ENCODE peak calls at places on chromosomes 3 and 15, in five cellular contexts. W is K562, Y is H1, X is GM12878, R is HepG2. F is an unnamed sample.

GRCh38 chr3:18649666-18650363 is 224.7 kb upstream of the SATB1 start:
- DNase-seq in Y (no peak), X (peak), R (no peak), W (no peak), F (no peak)

GRCh38 chr3:89434621-89435380 is 327.4 kb downstream of the EPHA3 start:
- DNase-seq in Y (no peak), R (no peak), X (no peak), W (no peak), F (no peak)

GRCh38 chr3:65604863-65605526 is 433.7 kb downstream of the MAGI1 start:
- DNase-seq in R (no peak), W (peak), X (no peak), Y (no peak), F (no peak)

GRCh38 chr3:63874769-63875168 is 11.1 kb downstream of the ATXN7 start:
- DNase-seq in R (peak), X (no peak), Y (no peak), W (no peak), F (no peak)

GRCh38 chr3:195883801-195884200 is 24.6 kb downstream of the TNK2 start:
- DNase-seq in Y (no peak), R (no peak), W (no peak), X (no peak), F (no peak)

GRCh38 chr15:73852507-73852906 is 20.9 kb upstream of the TBC1D21 start:
- DNase-seq in X (no peak), W (no peak), R (no peak), Y (no peak), F (no peak)

GRCh38 chr15:59300618-59301139 is 72.0 kb downstream of the MYO1E start:
- DNase-seq in X (no peak), W (no peak), Y (no peak), R (no peak), F (peak)

GRCh38 chr15:71294636-71295241 is 179.5 kb downstream of the THSD4 start:
- DNase-seq in R (no peak), X (no peak), W (no peak), Y (no peak), F (peak)

GRCh38 chr3:33807190-33807589 is 8.8 kb downstream of the PDCD6IP start:
- DNase-seq in Y (no peak), X (no peak), R (no peak), W (no peak), F (no peak)

GRCh38 chr3:42705039-42705767 is 2.6 kb upstream of the HHATL start:
- DNase-seq in W (no peak), X (no peak), Y (peak), R (no peak), F (no peak)

GRCh38 chr3:101941253-101942039 is 92.1 kb downstream of the NFKBIZ start:
- DNase-seq in X (no peak), Y (no peak), W (no peak), R (no peak), F (no peak)

GRCh38 chr3:146131616-146132410 is 29.2 kb downstream of the PLOD2 start:
- DNase-seq in X (no peak), R (peak), W (no peak), Y (no peak), F (peak)

GRCh38 chr3:69510481-69511031 is 124.7 kb upstream of the FRMD4B start:
- DNase-seq in R (no peak), Y (no peak), X (no peak), W (no peak), F (no peak)

GRCh38 chr3:151391715-151392114 is 7.2 kb upstream of the P2RY12 start:
- DNase-seq in R (no peak), Y (no peak), X (no peak), W (no peak), F (no peak)

GRCh38 chr3:147662705-147663104 is 253.5 kb downstream of the ZIC1 start:
- DNase-seq in W (no peak), X (no peak), Y (no peak), R (no peak), F (no peak)

GRCh38 chr15:65083262-65083701 is 6.7 kb downstream of the KBTBD13 start:
- DNase-seq in R (no peak), X (no peak), W (peak), Y (no peak), F (no peak)

GRCh38 chr3:134618473-134618860 is 32.4 kb downstream of the KY start:
- DNase-seq in R (no peak), X (no peak), Y (peak), W (no peak), F (no peak)

GRCh38 chr3:184355261-184356012 is 6.0 kb downstream of the CLCN2 start:
- DNase-seq in Y (no peak), R (no peak), X (no peak), W (no peak), F (no peak)

GRCh38 chr15:70867911-70868467 is 14.0 kb upstream of the LARP6 start:
- DNase-seq in X (no peak), R (no peak), Y (no peak), W (no peak), F (no peak)

GRCh38 chr15:65008989-65009388 is 19.3 kb upstream of the SPG21 start:
- DNase-seq in Y (no peak), W (peak), R (no peak), X (no peak), F (no peak)

GRCh38 chr3:46271910-46272309 is 29.6 kb downstream of the CCR3 start:
- DNase-seq in W (no peak), R (no peak), Y (no peak), X (no peak), F (no peak)

GRCh38 chr3:127678611-127679533 is 6.1 kb downstream of the ABTB1 start:
- DNase-seq in R (no peak), W (no peak), X (no peak), Y (peak), F (no peak)

GRCh38 chr3:34408088-34408487 is 609.7 kb downstream of the PDCD6IP start:
- DNase-seq in X (peak), R (no peak), Y (no peak), W (no peak), F (no peak)

GRCh38 chr3:100252006-100252405 is 8.8 kb upstream of the TBC1D23 start:
- DNase-seq in Y (no peak), W (no peak), X (no peak), R (no peak), F (no peak)

GRCh38 chr15:87829651-87830050 is 426.9 kb downstream of the NTRK3 start:
- DNase-seq in R (no peak), W (no peak), Y (no peak), X (no peak), F (no peak)

GRCh38 chr3:107704477-107704876 is 181.7 kb downstream of the BBX start:
- DNase-seq in R (no peak), Y (no peak), X (no peak), W (no peak), F (no peak)

GRCh38 chr3:186496635-186497034 is 47.5 kb downstream of the CRYGS start:
- DNase-seq in X (no peak), R (no peak), Y (peak), W (no peak), F (no peak)

GRCh38 chr3:107128942-107129341 is 248.3 kb upstream of the CCDC54 start:
- DNase-seq in Y (no peak), W (no peak), R (no peak), X (no peak), F (no peak)

GRCh38 chr3:10528046-10528445 is 22.7 kb upstream of the ATP2B2 start:
- DNase-seq in W (no peak), Y (no peak), X (no peak), R (no peak), F (no peak)

GRCh38 chr3:184872200-184872599 is 60.2 kb downstream of the VPS8 start:
- DNase-seq in W (no peak), R (no peak), X (no peak), Y (no peak), F (no peak)

GRCh38 chr3:114627760-114628159 is 333.9 kb downstream of the TIGIT start:
- DNase-seq in W (no peak), X (no peak), R (no peak), Y (no peak), F (no peak)

GRCh38 chr15:66294932-66295235 is 1.5 kb downstream of the DIS3L start:
- DNase-seq in W (peak), Y (no peak), R (no peak), X (no peak), F (no peak)

GRCh38 chr3:43894176-43895049 is 203.7 kb downstream of the ABHD5 start:
- DNase-seq in W (peak), X (no peak), R (no peak), Y (peak), F (peak)

GRCh38 chr3:185900228-185900627 is 37.6 kb downstream of the TRA2B start:
- DNase-seq in R (peak), X (no peak), W (peak), Y (no peak), F (peak)

GRCh38 chr3:195102609-195103467 is 168.1 kb downstream of the XXYLT1 start:
- DNase-seq in R (no peak), Y (no peak), X (no peak), W (peak), F (peak)

GRCh38 chr3:148999806-149000205 is 8.5 kb downstream of the GYG1 start:
- DNase-seq in W (no peak), Y (no peak), R (no peak), X (no peak), F (no peak)

GRCh38 chr3:120614765-120615164 is 18.6 kb downstream of the NDUFB4 start:
- DNase-seq in R (no peak), W (no peak), X (no peak), Y (no peak), F (no peak)

GRCh38 chr3:120615863-120616599 is 19.9 kb downstream of the NDUFB4 start:
- DNase-seq in W (no peak), X (no peak), R (no peak), Y (no peak), F (no peak)
- TF ChIP-seq KDM1A in W (no peak), X (no peak), R (no peak), Y (no peak), F (no peak)

GRCh38 chr3:25493246-25493645 is 65.2 kb downstream of the RARB start:
- DNase-seq in X (no peak), Y (no peak), R (no peak), W (no peak), F (no peak)
- TF ChIP-seq RFX5 in X (no peak), Y (no peak), R (no peak), W (no peak), F (no peak)

DNA sequence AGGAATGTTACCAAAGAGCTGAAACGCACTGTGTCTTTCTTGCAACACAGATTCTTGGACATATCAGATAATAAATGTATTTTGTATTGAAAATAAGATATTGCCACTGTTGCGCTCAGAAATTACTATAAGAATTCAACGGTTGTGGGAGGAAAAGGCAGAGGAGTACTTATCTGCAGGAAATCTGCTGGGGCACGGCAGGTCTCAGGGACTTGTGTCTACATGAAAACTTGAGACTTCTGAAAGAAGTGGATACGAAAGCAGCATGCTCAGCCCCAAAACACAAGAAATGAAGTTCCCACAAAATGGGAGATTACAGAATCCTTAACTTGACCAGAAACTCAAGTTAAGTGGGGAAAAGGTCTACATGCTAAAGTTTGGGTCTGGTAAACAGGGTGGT is 86.5 kb downstream of the IGSF11 start:
- DNase-seq in X (no peak), W (no peak), R (no peak), Y (no peak), F (no peak)
- TF ChIP-seq KDM1A in X (no peak), W (no peak), R (no peak), Y (no peak), F (no peak)

DNA sequence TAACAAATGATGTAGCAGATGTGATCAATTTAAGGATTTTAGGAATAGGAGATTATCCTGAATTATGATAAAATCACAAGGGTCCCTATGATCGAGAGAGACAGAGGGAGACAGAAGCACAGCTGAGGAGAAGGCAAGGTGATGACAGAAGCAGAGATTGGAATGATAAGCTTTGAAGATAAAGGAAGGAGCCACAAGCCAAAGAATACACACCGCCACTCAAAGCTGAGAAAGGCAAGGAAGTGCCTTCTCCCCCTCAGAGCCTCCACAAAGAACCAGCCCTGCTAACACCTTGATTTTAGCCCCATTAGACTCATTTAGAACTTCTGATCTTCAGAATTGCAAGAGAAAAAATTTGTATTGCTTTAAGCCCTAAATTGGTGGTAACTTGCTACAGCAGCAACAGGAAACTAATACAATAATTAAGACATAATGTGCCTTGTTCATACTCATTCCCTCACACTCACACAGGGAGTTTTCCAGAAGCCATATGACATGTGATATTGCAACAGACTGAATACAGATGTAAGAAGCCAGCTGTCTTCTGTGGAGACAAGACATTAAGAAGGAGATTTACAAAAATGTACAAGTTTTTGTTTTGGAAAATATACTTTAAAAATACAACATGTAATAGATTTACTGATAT is 38.2 kb downstream of the TRANK1 start:
- DNase-seq in X (no peak), W (no peak), Y (no peak), R (no peak), F (no peak)
- TF ChIP-seq RFX5 in X (no peak), W (no peak), Y (no peak), R (no peak), F (no peak)

F was measured in A549.